ENCODE peak calls at places on chromosomes 4 and X, in nine cellular contexts. H is smooth muscle cell of the brain vasculature; F is stimulated activated CD8-positive, alpha-beta memory T cell treated with anti-CD3 and anti-CD28 coated beads, Interleukin-7, amount 100 ng/mL, for 24 hours; N is SJSA1; S is G401; L is pons; G is ecto neural progenitor cell; C is M059J; T is stromal cell of bone marrow. Q is an unnamed sample.

GRCh38 chr4:16231570-16232252 is 5.4 kb upstream of the TAPT1 start:
- DNase-seq in H (no peak), F (no peak), N (peak), S (no peak), L (no peak), G (no peak), C (no peak), T (no peak), Q (no peak)

GRCh38 chr4:22515888-22516541 is at the start of gene ADGRA3:
- DNase-seq in H (no peak), F (no peak), N (peak), S (peak), L (no peak), G (peak), C (peak), T (peak), Q (peak)

GRCh38 chr4:169615467-169616106 is 3.2 kb upstream of the NEK1 start:
- DNase-seq in H (no peak), F (no peak), N (no peak), S (no peak), L (no peak), G (no peak), C (peak), T (no peak), Q (peak)

GRCh38 chrX:134315893-134316292 is 78.9 kb downstream of the CCDC160 start:
- DNase-seq in H (no peak), F (no peak), N (no peak), S (no peak), L (no peak), G (no peak), C (no peak), T (no peak), Q (no peak)

GRCh38 chr4:40845136-40845910 is 95.6 kb downstream of the NSUN7 start:
- DNase-seq in H (no peak), F (no peak), N (no peak), S (peak), L (peak), G (no peak), C (peak), T (peak), Q (peak)

GRCh38 chr4:108702960-108703359 is 52.6 kb downstream of the OSTC start:
- DNase-seq in H (no peak), F (no peak), N (peak), S (no peak), L (no peak), G (no peak), C (peak), T (peak), Q (no peak)

GRCh38 chr4:10333942-10334341 is 123.3 kb downstream of the ZNF518B start:
- DNase-seq in H (no peak), F (no peak), N (no peak), S (no peak), L (no peak), G (no peak), C (peak), T (no peak), Q (no peak)

GRCh38 chr4:7029212-7029611 is 14.0 kb upstream of the TADA2B start:
- DNase-seq in H (no peak), F (no peak), N (no peak), S (no peak), L (no peak), G (no peak), C (no peak), T (no peak), Q (no peak)

GRCh38 chrX:150212672-150213480 is 150.2 kb upstream of the MAMLD1 start:
- DNase-seq in H (no peak), F (no peak), N (no peak), S (peak), L (no peak), G (no peak), C (no peak), T (no peak), Q (no peak)

GRCh38 chr4:130600706-130601105 is 1504.8 kb downstream of the C4orf33 start:
- DNase-seq in H (no peak), F (no peak), N (no peak), S (no peak), L (no peak), G (no peak), C (no peak), T (no peak), Q (no peak)

GRCh38 chr4:32454482-32454881 is 1734.3 kb downstream of the PCDH7 start:
- DNase-seq in H (no peak), F (no peak), N (no peak), S (no peak), L (no peak), G (no peak), C (no peak), T (no peak), Q (no peak)

GRCh38 chrX:18425199-18426003 is at the start of gene CDKL5:
- DNase-seq in H (peak), F (peak), N (peak), S (peak), L (peak), G (peak), C (peak), T (peak), Q (peak)

GRCh38 chrX:17984415-17984814 is 123.3 kb upstream of the RAI2 start:
- DNase-seq in H (no peak), F (no peak), N (no peak), S (no peak), L (no peak), G (no peak), C (no peak), T (no peak), Q (no peak)

GRCh38 chrX:33725556-33726232 is 406.4 kb downstream of the FAM47A start:
- DNase-seq in H (no peak), F (no peak), N (no peak), S (no peak), L (no peak), G (peak), C (peak), T (no peak), Q (no peak)

Q was measured in Caki2.